ENCODE peak calls at places on chromosome 15, in seven cellular contexts. N, C, Z, T, D, K and W are unnamed samples.
A peak's percentile ranks its signal among the peaks of the same experiment; 100 is the strongest.

GRCh38 chr15:96535148-96535547 is 204.6 kb downstream of the NR2F2 start:
- DNase-seq in N (no peak), C (no peak), K (no peak), Z (no peak), T (no peak), D (no peak), W (no peak)

GRCh38 chr15:85296615-85297402 is 83.6 kb upstream of the AKAP13 start:
- DNase-seq in K (peak; percentile 81), N (peak; percentile 67), D (peak; percentile 56), Z (peak; percentile 81), T (peak; percentile 72), C (peak; percentile 75), W (peak; percentile 43)

GRCh38 chr15:95446854-95447253 is 883.6 kb upstream of the NR2F2 start:
- DNase-seq in C (peak; percentile 72), K (peak; percentile 14), N (no peak), T (no peak), Z (no peak), D (no peak), W (no peak)

GRCh38 chr15:25859838-25860645 is 3.1 kb downstream of the ATP10A start:
- DNase-seq in T (no peak), D (no peak), N (no peak), K (no peak), Z (peak; percentile 54), C (peak; percentile 63), W (no peak)

GRCh38 chr15:56425976-56426375 is 39.0 kb downstream of the MNS1 start:
- DNase-seq in K (no peak), Z (no peak), T (no peak), N (no peak), C (no peak), D (no peak), W (no peak)

GRCh38 chr15:37528432-37528831 is 406.0 kb upstream of the TMCO5A start:
- DNase-seq in C (no peak), N (no peak), T (no peak), K (no peak), D (no peak), Z (no peak), W (no peak)

GRCh38 chr15:38714309-38715072 is 149.9 kb upstream of the RASGRP1 start:
- DNase-seq in K (peak; percentile 99), N (no peak), Z (peak; percentile 96), T (peak; percentile 94), D (no peak), C (no peak), W (no peak)

GRCh38 chr15:63973212-63974009 is 72.9 kb downstream of the DAPK2 start:
- DNase-seq in T (no peak), K (peak; percentile 19), N (no peak), Z (peak; percentile 84), D (no peak), C (no peak), W (no peak)

GRCh38 chr15:36432162-36432561 is 147.3 kb upstream of the CDIN1 start:
- DNase-seq in C (no peak), T (no peak), Z (peak; percentile 74), D (no peak), N (no peak), K (peak; percentile 95), W (no peak)

GRCh38 chr15:99568548-99569352 is 3.0 kb downstream of the MEF2A start:
- DNase-seq in C (no peak), K (no peak), T (peak; percentile 36), N (no peak), D (no peak), Z (peak; percentile 76), W (no peak)

GRCh38 chr15:87682527-87682926 is 574.0 kb downstream of the NTRK3 start:
- DNase-seq in D (no peak), C (no peak), K (no peak), Z (no peak), N (no peak), T (no peak), W (no peak)

GRCh38 chr15:65812467-65812866 is 20.4 kb upstream of the DENND4A start:
- DNase-seq in Z (no peak), D (no peak), C (no peak), N (no peak), K (no peak), T (no peak), W (no peak)

GRCh38 chr15:29518442-29518841 is 248.8 kb upstream of the NSMCE3 start:
- DNase-seq in D (no peak), C (no peak), T (no peak), Z (no peak), N (no peak), K (peak; percentile 49), W (no peak)

GRCh38 chr15:68302729-68303128 is 25.2 kb downstream of the FEM1B start:
- DNase-seq in Z (no peak), C (no peak), N (no peak), D (no peak), T (no peak), K (no peak), W (no peak)

GRCh38 chr15:63244976-63245645 is 32.3 kb upstream of the APH1B start:
- DNase-seq in Z (peak; percentile 64), K (no peak), T (no peak), N (no peak), C (peak; percentile 37), D (no peak), W (no peak)

GRCh38 chr15:100775581-100776185 is 103.9 kb upstream of the ALDH1A3 start:
- DNase-seq in D (no peak), T (no peak), K (no peak), N (no peak), C (no peak), Z (no peak), W (no peak)

GRCh38 chr15:31352283-31352880 is 25.7 kb downstream of the KLF13 start:
- DNase-seq in N (no peak), K (peak; percentile 12), Z (peak; percentile 42), C (no peak), T (no peak), D (no peak), W (no peak)

GRCh38 chr15:42065478-42065877 is 28.9 kb downstream of the PLA2G4D start:
- DNase-seq in D (no peak), T (no peak), C (no peak), Z (no peak), N (no peak), K (no peak), W (no peak)

GRCh38 chr15:83435782-83436181 is 11.4 kb upstream of the SH3GL3 start:
- DNase-seq in K (no peak), N (no peak), Z (peak; percentile 19), D (no peak), T (peak; percentile 64), C (no peak), W (no peak)

GRCh38 chr15:62845239-62846126 is 197.1 kb upstream of the TPM1 start:
- DNase-seq in D (no peak), K (peak; percentile 91), C (no peak), N (no peak), Z (peak; percentile 79), T (peak; percentile 70), W (no peak)

GRCh38 chr15:32936283-32936918 is 218.6 kb downstream of the GREM1 start:
- DNase-seq in D (no peak), T (peak; percentile 52), C (no peak), Z (peak; percentile 64), N (no peak), K (peak; percentile 25), W (no peak)

GRCh38 chr15:58221591-58222241 is 83.5 kb downstream of the AQP9 start:
- DNase-seq in D (no peak), T (no peak), N (no peak), Z (peak; percentile 56), K (peak; percentile 28), C (no peak), W (no peak)

GRCh38 chr15:52013151-52013791 is 5.7 kb upstream of the MAPK6 start:
- DNase-seq in C (no peak), T (peak; percentile 95), K (peak; percentile 80), Z (peak; percentile 65), N (no peak), D (no peak), W (no peak)

GRCh38 chr15:55434989-55435825 is 26.9 kb downstream of the PIERCE2 start:
- DNase-seq in K (peak; percentile 54), T (peak; percentile 63), C (peak; percentile 36), Z (peak; percentile 78), N (peak; percentile 49), D (no peak), W (no peak)

GRCh38 chr15:56586206-56586605 is 121.3 kb upstream of the MNS1 start:
- DNase-seq in T (no peak), K (no peak), D (no peak), Z (no peak), N (no peak), C (no peak), W (no peak)

GRCh38 chr15:99955181-99955525 is 221.9 kb upstream of the LYSMD4 start:
- DNase-seq in D (no peak), N (no peak), K (no peak), T (no peak), Z (no peak), C (no peak), W (no peak)

GRCh38 chr15:56917652-56918045 is 795 bp upstream of the TCF12 start:
- DNase-seq in C (no peak), D (peak; percentile 0), Z (peak; percentile 56), N (no peak), K (no peak), T (no peak), W (no peak)

GRCh38 chr15:40436116-40436891 is 4.4 kb upstream of the BAHD1 start:
- DNase-seq in K (no peak), T (no peak), Z (peak; percentile 48), D (no peak), N (peak; percentile 40), C (no peak), W (no peak)

GRCh38 chr15:26382416-26383086 is 390.3 kb downstream of the GABRB3 start:
- DNase-seq in K (no peak), D (no peak), C (no peak), N (no peak), Z (no peak), T (no peak), W (no peak)

GRCh38 chr15:50145451-50145872 is 26.4 kb upstream of the ATP8B4 start:
- DNase-seq in K (peak; percentile 84), D (no peak), N (peak; percentile 28), Z (peak; percentile 85), C (peak; percentile 44), T (peak; percentile 80), W (no peak)

GRCh38 chr15:49492834-49493233 is 69.8 kb downstream of the FGF7 start:
- DNase-seq in Z (peak; percentile 92), N (no peak), D (no peak), T (peak; percentile 93), C (no peak), K (peak; percentile 30), W (no peak)

GRCh38 chr15:85964471-85964870 is 115.2 kb upstream of the AGBL1 start:
- DNase-seq in N (no peak), Z (no peak), T (no peak), C (no peak), D (no peak), K (peak; percentile 6), W (no peak)

GRCh38 chr15:67067161-67067853 is 1.9 kb downstream of the SMAD3 start:
- DNase-seq in K (peak; percentile 54), Z (peak; percentile 64), N (no peak), T (peak; percentile 43), D (no peak), C (no peak), W (no peak)

GRCh38 chr15:43143203-43143941 is 10.0 kb downstream of the TMEM62 start:
- DNase-seq in Z (no peak), N (no peak), C (no peak), T (peak; percentile 45), D (no peak), K (no peak), W (no peak)

GRCh38 chr15:87711011-87711410 is 545.5 kb downstream of the NTRK3 start:
- DNase-seq in K (peak; percentile 74), C (no peak), N (no peak), T (peak; percentile 94), D (no peak), Z (no peak), W (no peak)

GRCh38 chr15:74400313-74400850 is 32.9 kb upstream of the CYP11A1 start:
- DNase-seq in D (no peak), C (no peak), T (peak; percentile 52), Z (peak; percentile 48), N (no peak), K (peak; percentile 71), W (no peak)